ENCODE peak calls at places on chromosome 22, in eight cellular contexts. X is ovary, Z is BE2C, F is Peyer's patch, J is neuronal stem cell, Q is right atrium auricular region, W is hepatocyte, P is uterus. L is an unnamed sample. For H3K4me1, the result is how much of the 10 kb centered on the place peaks cover.

GRCh38 chr22:27456696-27457503 is 344.7 kb downstream of the MN1 start:
- DNase-seq in J (no peak), X (no peak), W (peak), Q (no peak), F (no peak), Z (no peak), P (no peak), L (no peak)

GRCh38 chr22:32103648-32104326 is 55.3 kb downstream of the C22orf42 start:
- DNase-seq in X (no peak), F (no peak), J (no peak), W (no peak), P (no peak), Q (no peak), Z (no peak), L (peak)

GRCh38 chr22:35380013-35380412 is 883 bp upstream of the HMOX1 start:
- DNase-seq in X (no peak), J (no peak), Z (no peak), W (peak), F (no peak), P (no peak), Q (no peak), L (no peak)

GRCh38 chr22:32334640-32335365 is 22.9 kb upstream of the RFPL3 start:
- DNase-seq in P (no peak), W (no peak), X (peak), F (no peak), Z (no peak), Q (peak), J (no peak), L (no peak)

GRCh38 chr22:29152045-29152380 is 53.7 kb upstream of the EMID1 start:
- DNase-seq in F (no peak), X (peak), Z (no peak), Q (no peak), J (no peak), P (no peak), W (no peak), L (no peak)

GRCh38 chr22:48065852-48066251 is 1303.4 kb downstream of the TBC1D22A start:
- DNase-seq in Q (no peak), X (no peak), J (no peak), F (no peak), Z (no peak), P (no peak), W (no peak), L (no peak)

GRCh38 chr22:27370281-27370680 is 431.3 kb downstream of the MN1 start:
- DNase-seq in X (no peak), W (no peak), P (no peak), Z (no peak), Q (no peak), F (no peak), J (no peak), L (no peak)

GRCh38 chr22:23072911-23073491 is 2.7 kb downstream of the GNAZ start:
- DNase-seq in Q (no peak), P (peak), J (no peak), Z (no peak), X (peak), F (no peak), W (no peak), L (no peak)

GRCh38 chr22:17501679-17502285 is 61.5 kb upstream of the SLC25A18 start:
- DNase-seq in Q (no peak), F (no peak), W (peak), Z (peak), P (peak), X (no peak), J (peak), L (no peak)

GRCh38 chr22:40674274-40674673 is 5.0 kb upstream of the MCHR1 start:
- DNase-seq in P (no peak), W (no peak), Z (no peak), Q (no peak), F (no peak), X (no peak), J (no peak), L (no peak)

GRCh38 chr22:18952022-18952421 is 15.9 kb upstream of the PRODH start:
- DNase-seq in W (no peak), X (no peak), Z (peak), Q (no peak), P (no peak), F (no peak), J (no peak), L (no peak)

GRCh38 chr22:43826142-43827093 is 14.3 kb upstream of the EFCAB6 start:
- DNase-seq in F (no peak), X (peak), J (no peak), W (peak), P (no peak), Z (peak), Q (no peak), L (no peak)

GRCh38 chr22:30637701-30638114 is 2.1 kb downstream of the SLC35E4 start:
- DNase-seq in P (no peak), W (no peak), Z (no peak), J (no peak), F (no peak), X (no peak), Q (no peak), L (no peak)

GRCh38 chr22:48503876-48504275 is 1323.8 kb downstream of the BRD1 start:
- DNase-seq in Q (no peak), P (no peak), F (no peak), J (no peak), X (no peak), W (no peak), Z (no peak), L (no peak)

GRCh38 chr22:49763138-49763537 is 64.5 kb downstream of the BRD1 start:
- DNase-seq in F (no peak), Z (no peak), P (no peak), X (peak), Q (no peak), W (no peak), J (no peak), L (no peak)

GRCh38 chr22:27075028-27075678 is 417.8 kb downstream of the MIAT start:
- DNase-seq in J (no peak), Q (no peak), W (no peak), Z (no peak), P (no peak), F (no peak), X (no peak), L (no peak)

GRCh38 chr22:49328076-49328475 is 499.6 kb downstream of the BRD1 start:
- DNase-seq in Q (no peak), Z (no peak), J (no peak), P (no peak), X (no peak), F (no peak), W (no peak), L (no peak)

GRCh38 chr22:23023294-23023693 is 47.0 kb upstream of the GNAZ start:
- DNase-seq in W (no peak), X (no peak), P (no peak), F (no peak), J (no peak), Z (no peak), Q (no peak), L (no peak)

GRCh38 chr22:50260434-50260800 is 1.1 kb downstream of the MAPK12 start:
- DNase-seq in Q (no peak), J (no peak), P (no peak), X (no peak), Z (no peak), W (no peak), F (no peak), L (no peak)

GRCh38 chr22:27462190-27462589 is 339.4 kb downstream of the MN1 start:
- DNase-seq in J (peak), Z (no peak), Q (no peak), W (peak), P (no peak), F (no peak), X (no peak), L (no peak)

GRCh38 chr22:17910561-17911311 is 113.6 kb downstream of the MICAL3 start:
- DNase-seq in Z (peak), X (peak), W (peak), P (peak), J (no peak), Q (peak), F (no peak), L (no peak)

GRCh38 chr22:43185860-43186261 is 1.1 kb downstream of the TTLL12 start:
- DNase-seq in Q (no peak), Z (peak), W (peak), P (peak), J (no peak), F (no peak), X (peak), L (no peak)

GRCh38 chr22:46502776-46503175 is 34.6 kb downstream of the CELSR1 start:
- DNase-seq in W (no peak), X (no peak), Q (no peak), F (no peak), Z (no peak), J (no peak), P (no peak), L (no peak)

GRCh38 chr22:27667121-27667843 is 134.3 kb downstream of the MN1 start:
- DNase-seq in W (no peak), Q (no peak), F (no peak), P (no peak), J (no peak), X (peak), Z (no peak), L (no peak)

GRCh38 chr22:46668116-46668515 is 47.9 kb downstream of the GRAMD4 start:
- DNase-seq in J (no peak), X (no peak), P (no peak), Q (no peak), F (no peak), W (no peak), Z (no peak), L (no peak)

DNA sequence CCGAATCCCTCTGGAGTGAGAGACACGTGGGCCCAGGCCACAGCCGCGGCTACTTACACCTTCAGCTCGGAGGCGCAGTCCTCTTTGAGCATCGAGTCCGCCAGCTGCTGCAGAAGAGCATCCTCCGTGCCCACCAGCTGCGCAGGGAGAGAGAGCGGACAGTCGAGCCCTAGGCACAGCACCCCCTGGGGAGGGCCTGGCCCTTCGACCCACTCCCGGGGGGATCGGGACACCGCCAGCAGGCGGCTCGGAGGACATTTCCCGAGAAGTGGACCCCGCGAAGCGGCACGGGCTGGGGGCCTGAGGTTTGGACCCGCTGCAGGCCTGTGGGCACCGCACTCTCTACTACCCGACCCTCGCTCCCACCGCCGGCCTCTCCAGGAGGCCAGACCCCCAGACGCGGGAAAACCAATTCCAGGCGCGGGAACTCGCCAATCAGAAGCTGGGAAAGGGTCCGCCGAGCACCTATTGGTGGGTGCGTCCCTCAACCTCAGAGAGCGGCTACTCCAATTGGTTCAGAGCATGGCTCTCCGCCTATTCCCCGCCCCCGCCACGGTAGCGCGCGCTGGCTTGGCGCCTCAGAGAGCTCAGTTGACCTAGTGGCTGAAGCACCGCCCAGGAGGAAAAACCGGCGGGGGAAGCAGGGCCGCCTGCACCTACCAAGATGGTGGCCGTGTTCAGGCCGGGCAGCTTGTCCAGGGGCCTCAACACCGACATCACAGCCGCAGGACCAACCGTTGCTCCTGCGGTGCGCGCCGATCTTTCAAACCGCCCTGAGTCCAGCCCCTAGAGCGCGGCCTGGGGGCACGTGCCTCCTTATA is at the start of gene CENPM:
- DNase-seq in F (peak), P (peak), Z (peak), W (peak), J (peak), X (peak), Q (peak), L (peak)
- H3K4me1 ChIP-seq in F (under half), P (under half), Z (under half), W (under half), J (under half), X (under half), Q (under half), L (under half)

GRCh38 chr22:20118572-20119020 is 1.6 kb upstream of the TRMT2A start:
- DNase-seq in X (no peak), J (no peak), F (no peak), Q (no peak), W (no peak), P (no peak), Z (peak), L (no peak)
- H3K4me1 ChIP-seq in X (under half), J (under half), F (under half), Q (under half), W (under half), P (under half), Z (under half), L (under half)

DNA sequence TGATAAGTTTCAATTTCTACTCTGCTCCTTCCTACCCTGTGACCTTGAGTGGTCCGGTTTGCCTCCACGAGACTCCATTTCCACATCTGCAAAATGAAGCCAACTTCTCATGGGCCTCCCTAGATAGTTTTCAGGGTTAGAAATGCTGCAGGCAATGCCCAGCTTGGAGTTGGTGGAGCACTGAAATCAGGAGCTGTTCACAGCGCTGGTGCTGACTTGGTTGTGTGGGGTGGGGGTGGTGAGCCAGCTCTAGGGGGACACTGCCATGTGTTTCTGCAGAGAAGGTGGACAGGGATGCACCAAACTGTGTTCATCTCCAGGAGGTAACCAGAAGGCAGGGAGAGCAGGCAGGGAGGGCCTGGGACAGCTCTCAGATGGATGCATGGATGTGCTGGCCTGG is 37.0 kb downstream of the SGSM1 start:
- DNase-seq in X (no peak), Q (no peak), W (no peak), J (no peak), F (no peak), P (no peak), Z (no peak), L (no peak)
- H3K4me1 ChIP-seq in X (under half), Q (under half), W (under half), J (under half), F (under half), P (under half), Z (under half), L (under half)

GRCh38 chr22:39613549-39613921 is 43.0 kb downstream of the CACNA1I start:
- DNase-seq in Z (no peak), X (no peak), Q (no peak), W (no peak), J (no peak), P (no peak), F (no peak), L (no peak)

GRCh38 chr22:39614442-39614841 is 43.9 kb downstream of the CACNA1I start:
- DNase-seq in X (no peak), Z (no peak), P (no peak), W (no peak), Q (no peak), F (no peak), J (no peak), L (no peak)

GRCh38 chr22:39610766-39611165 is 40.2 kb downstream of the CACNA1I start:
- DNase-seq in Z (no peak), F (no peak), W (no peak), X (no peak), P (no peak), Q (no peak), J (no peak), L (no peak)

GRCh38 chr22:39611360-39611759 is 40.8 kb downstream of the CACNA1I start:
- DNase-seq in W (no peak), X (no peak), P (no peak), F (no peak), Z (no peak), Q (no peak), J (no peak), L (no peak)

DNA sequence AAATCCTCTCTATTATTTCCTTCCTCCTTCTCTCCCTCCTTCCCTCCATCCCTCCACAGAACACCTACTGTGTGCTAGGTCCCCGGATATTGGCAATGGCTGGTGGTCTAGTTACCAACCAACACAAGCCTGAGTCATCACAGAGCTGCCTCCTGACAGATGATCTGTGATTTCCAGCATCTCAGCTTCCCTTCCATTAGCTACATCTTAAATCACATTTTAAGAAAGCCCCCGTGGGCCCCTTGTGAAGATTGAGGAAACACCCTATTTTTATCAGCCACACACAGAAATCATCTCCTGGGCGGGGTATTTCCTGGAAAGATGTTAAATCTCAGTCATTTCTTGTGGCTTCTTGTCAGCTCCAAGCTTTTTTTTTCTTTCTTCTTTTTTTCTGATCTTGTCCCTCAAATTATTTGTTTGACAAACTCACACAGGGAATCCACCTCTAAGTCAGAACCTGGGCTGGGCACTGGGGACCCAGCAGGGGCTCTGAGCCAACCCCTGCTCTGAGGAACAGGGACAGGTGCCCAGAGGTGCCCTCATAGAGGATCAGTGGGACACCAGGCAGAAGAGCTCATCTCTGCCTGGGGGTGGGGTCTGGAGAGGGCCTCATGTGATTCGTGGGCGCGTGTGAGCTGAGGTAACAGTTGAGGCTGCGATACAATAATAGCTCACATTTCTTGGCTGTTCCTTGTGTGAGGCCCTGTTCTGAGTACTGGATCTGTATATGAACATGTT is 42.4 kb downstream of the CACNA1I start:
- DNase-seq in Z (no peak), Q (no peak), F (no peak), P (no peak), X (no peak), J (no peak), W (no peak), L (no peak)
- H3K4me1 ChIP-seq in Z (under half), Q (under half), F (under half), P (under half), X (under half), J (under half), W (under half), L (under half)

GRCh38 chr22:21945453-21946261 is 7.0 kb downstream of the PPM1F start:
- DNase-seq in X (no peak), Q (no peak), Z (no peak), J (no peak), W (no peak), F (no peak), P (no peak), L (no peak)
- H3K4me1 ChIP-seq in X (under half), Q (half or more), Z (under half), J (under half), W (under half), F (under half), P (under half), L (under half)

DNA sequence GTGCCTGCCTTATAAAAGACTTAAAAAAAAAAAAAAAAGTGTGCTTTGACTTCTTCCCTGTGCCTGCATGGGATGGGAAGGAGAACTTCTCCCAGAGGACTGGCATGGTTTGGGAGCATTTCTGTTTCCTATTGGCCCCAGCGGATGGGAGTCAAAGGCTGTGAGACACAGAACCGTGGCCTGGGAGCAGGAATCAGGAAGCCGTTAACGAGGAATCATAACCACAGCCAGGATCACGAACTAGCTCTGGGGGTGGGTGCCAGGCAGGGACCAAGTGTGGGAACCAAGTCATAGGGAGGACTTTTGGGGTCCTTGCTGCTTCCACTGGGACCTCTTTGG is 526 bp downstream of the C1QTNF6 start:
- DNase-seq in Z (peak), X (no peak), P (peak), W (no peak), Q (no peak), J (no peak), F (no peak), L (no peak)
- H3K4me1 ChIP-seq in Z (under half), X (under half), P (under half), W (under half), Q (under half), J (under half), F (under half), L (half or more)

GRCh38 chr22:45163074-45163416 is 680 bp upstream of the NUP50 start:
- DNase-seq in W (peak), Z (peak), Q (no peak), X (no peak), J (no peak), P (no peak), F (no peak), L (no peak)

GRCh38 chr22:45164217-45165123 is 745 bp downstream of the NUP50 start:
- DNase-seq in F (peak), Z (peak), J (peak), P (peak), W (peak), Q (no peak), X (peak), L (peak)

GRCh38 chr22:45162531-45162930 is 1.2 kb upstream of the NUP50 start:
- DNase-seq in F (no peak), W (no peak), Q (no peak), P (no peak), X (no peak), Z (no peak), J (no peak), L (no peak)

GRCh38 chr22:45166935-45167334 is 3.2 kb downstream of the NUP50 start:
- DNase-seq in J (no peak), Z (no peak), Q (no peak), F (no peak), P (no peak), X (no peak), W (no peak), L (no peak)

DNA sequence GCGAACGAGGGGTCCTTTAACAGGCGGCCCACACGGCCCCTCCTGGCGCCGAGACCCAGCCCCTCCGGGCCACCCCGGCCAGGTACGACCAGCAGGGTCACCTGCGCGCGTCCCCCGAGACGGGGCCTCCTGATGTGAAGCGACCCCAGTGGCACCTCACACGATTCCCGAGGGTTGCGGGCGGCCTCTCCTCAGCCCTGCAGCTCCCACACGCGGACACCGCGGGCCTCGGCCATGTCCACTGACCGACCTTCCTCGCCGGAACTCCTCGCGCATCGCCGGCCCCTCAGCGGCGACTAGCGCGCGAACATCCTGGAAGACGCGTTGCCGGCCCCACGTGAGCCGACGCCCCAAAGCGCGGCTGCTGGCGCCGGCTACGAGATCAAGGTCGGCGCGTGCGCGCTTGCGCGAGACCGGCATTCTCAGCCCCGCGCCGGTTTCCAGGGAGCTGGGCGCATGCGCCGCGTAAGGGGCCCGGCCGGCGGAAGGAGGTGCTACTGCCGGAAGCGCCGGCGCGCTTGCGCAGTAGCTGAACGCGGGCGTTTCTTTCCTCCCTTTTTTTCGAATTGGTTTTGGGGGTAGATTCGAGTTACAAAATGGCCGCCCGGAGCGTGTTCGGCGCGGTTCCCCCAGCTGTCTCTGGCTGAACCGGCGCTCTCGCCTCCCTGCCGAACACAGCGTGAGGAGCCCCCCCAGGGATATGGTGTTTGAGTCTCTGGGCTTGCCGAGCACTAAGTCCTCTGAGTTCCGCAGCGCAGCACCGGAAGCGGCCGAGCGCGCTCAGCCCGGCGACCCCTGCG is at the start of gene NUP50:
- DNase-seq in W (peak), Z (peak), F (peak), X (peak), P (peak), J (peak), Q (peak), L (peak)
- H3K4me1 ChIP-seq in W (under half), Z (under half), F (under half), X (under half), P (under half), J (under half), Q (under half), L (under half)

L was measured in CD8-positive, alpha-beta memory T cell.